ENCODE peak calls at places on chromosomes 12 and 14, in four cellular contexts. One of them, this sample, is unnamed. For H3K4me1, the result is how much of the 10 kb centered on the place peaks cover.

GRCh38 chr12:112261559-112261958 is 120.7 kb downstream of the HECTD4 start:
- DNase-seq in colonic mucosa: no peak
- DNase-seq in cardiac muscle cell: no peak
- DNase-seq in sigmoid colon: no peak
- DNase-seq in this sample: peak

GRCh38 chr12:94704452-94704871 is 54.1 kb upstream of the TMCC3 start:
- DNase-seq in colonic mucosa: no peak
- DNase-seq in cardiac muscle cell: peak
- DNase-seq in sigmoid colon: no peak
- DNase-seq in this sample: no peak

GRCh38 chr14:70707138-70708038 is 65.7 kb downstream of the TTC9 start:
- DNase-seq in colonic mucosa: no peak
- DNase-seq in cardiac muscle cell: peak
- DNase-seq in sigmoid colon: no peak
- DNase-seq in this sample: no peak

GRCh38 chr12:113479578-113480335 is 8.1 kb upstream of the LHX5 start:
- DNase-seq in colonic mucosa: peak
- DNase-seq in cardiac muscle cell: peak
- DNase-seq in sigmoid colon: no peak
- DNase-seq in this sample: no peak

GRCh38 chr12:93089805-93090569 is 160.9 kb upstream of the EEA1 start:
- DNase-seq in colonic mucosa: peak
- DNase-seq in cardiac muscle cell: peak
- DNase-seq in sigmoid colon: no peak
- DNase-seq in this sample: no peak

GRCh38 chr14:92613008-92613658 is 99.6 kb downstream of the RIN3 start:
- DNase-seq in colonic mucosa: peak
- DNase-seq in cardiac muscle cell: peak
- DNase-seq in sigmoid colon: no peak
- DNase-seq in this sample: peak

GRCh38 chr12:16939871-16940306 is 333.9 kb upstream of the LMO3 start:
- DNase-seq in colonic mucosa: peak
- DNase-seq in cardiac muscle cell: peak
- DNase-seq in sigmoid colon: no peak
- DNase-seq in this sample: peak

GRCh38 chr14:71439247-71439646 is 493.0 kb upstream of the RGS6 start:
- DNase-seq in colonic mucosa: no peak
- DNase-seq in cardiac muscle cell: no peak
- DNase-seq in sigmoid colon: no peak
- DNase-seq in this sample: no peak

GRCh38 chr12:104643921-104644669 is 187.3 kb downstream of the CHST11 start:
- DNase-seq in colonic mucosa: no peak
- DNase-seq in cardiac muscle cell: no peak
- DNase-seq in sigmoid colon: no peak
- DNase-seq in this sample: peak

GRCh38 chr12:47907851-47908454 is 3.2 kb upstream of the VDR start:
- DNase-seq in colonic mucosa: no peak
- DNase-seq in cardiac muscle cell: no peak
- DNase-seq in sigmoid colon: peak
- DNase-seq in this sample: no peak

GRCh38 chr14:92603309-92604257 is 90.0 kb downstream of the RIN3 start:
- DNase-seq in colonic mucosa: no peak
- DNase-seq in cardiac muscle cell: peak
- DNase-seq in sigmoid colon: peak
- DNase-seq in this sample: no peak

GRCh38 chr14:99348816-99349609 is 77.0 kb upstream of the BCL11B start:
- DNase-seq in colonic mucosa: no peak
- DNase-seq in cardiac muscle cell: no peak
- DNase-seq in sigmoid colon: peak
- DNase-seq in this sample: no peak

GRCh38 chr12:3138896-3139590 is 61.9 kb downstream of the TSPAN9 start:
- DNase-seq in colonic mucosa: no peak
- DNase-seq in cardiac muscle cell: no peak
- DNase-seq in sigmoid colon: no peak
- DNase-seq in this sample: no peak

GRCh38 chr14:33914676-33915516 is 36.0 kb downstream of the EGLN3 start:
- DNase-seq in colonic mucosa: no peak
- DNase-seq in cardiac muscle cell: peak
- DNase-seq in sigmoid colon: no peak
- DNase-seq in this sample: no peak

GRCh38 chr14:101965796-101966718 is 1.7 kb downstream of the DYNC1H1 start:
- DNase-seq in colonic mucosa: no peak
- DNase-seq in cardiac muscle cell: peak
- DNase-seq in sigmoid colon: no peak
- DNase-seq in this sample: no peak

GRCh38 chr12:96120359-96121100 is 73.6 kb upstream of the ELK3 start:
- DNase-seq in colonic mucosa: peak
- DNase-seq in cardiac muscle cell: peak
- DNase-seq in sigmoid colon: no peak
- DNase-seq in this sample: peak

GRCh38 chr12:47033081-47033480 is 46.3 kb upstream of the PCED1B start:
- DNase-seq in colonic mucosa: no peak
- DNase-seq in cardiac muscle cell: peak
- DNase-seq in sigmoid colon: peak
- DNase-seq in this sample: no peak

GRCh38 chr14:71498151-71498734 is 434.0 kb upstream of the RGS6 start:
- DNase-seq in colonic mucosa: no peak
- DNase-seq in cardiac muscle cell: no peak
- DNase-seq in sigmoid colon: no peak
- DNase-seq in this sample: no peak

GRCh38 chr14:64973826-64974225 is 1.7 kb upstream of the RAB15 start:
- DNase-seq in colonic mucosa: no peak
- DNase-seq in cardiac muscle cell: no peak
- DNase-seq in sigmoid colon: no peak
- DNase-seq in this sample: no peak

GRCh38 chr12:65269603-65270002 is 8.9 kb upstream of the MSRB3 start:
- DNase-seq in colonic mucosa: no peak
- DNase-seq in cardiac muscle cell: peak
- DNase-seq in sigmoid colon: no peak
- DNase-seq in this sample: no peak

GRCh38 chr12:1502441-1502785 is 92.0 kb downstream of the FBXL14 start:
- DNase-seq in colonic mucosa: no peak
- DNase-seq in cardiac muscle cell: peak
- DNase-seq in sigmoid colon: no peak
- DNase-seq in this sample: no peak

GRCh38 chr12:83904175-83904574 is 1008.4 kb downstream of the SLC6A15 start:
- DNase-seq in colonic mucosa: no peak
- DNase-seq in cardiac muscle cell: no peak
- DNase-seq in sigmoid colon: no peak
- DNase-seq in this sample: no peak

GRCh38 chr12:88371416-88372183 is 208.7 kb downstream of the KITLG start:
- DNase-seq in colonic mucosa: peak
- DNase-seq in cardiac muscle cell: peak
- DNase-seq in sigmoid colon: no peak
- DNase-seq in this sample: no peak

GRCh38 chr12:82415402-82415801 is 57.1 kb downstream of the METTL25 start:
- DNase-seq in colonic mucosa: no peak
- DNase-seq in cardiac muscle cell: no peak
- DNase-seq in sigmoid colon: no peak
- DNase-seq in this sample: no peak

GRCh38 chr12:24409868-24410267 is 460.4 kb upstream of the SOX5 start:
- DNase-seq in colonic mucosa: no peak
- DNase-seq in cardiac muscle cell: no peak
- DNase-seq in sigmoid colon: no peak
- DNase-seq in this sample: no peak

GRCh38 chr14:65179918-65180724 is 77.8 kb upstream of the MAX start:
- DNase-seq in colonic mucosa: peak
- DNase-seq in cardiac muscle cell: peak
- DNase-seq in sigmoid colon: peak
- DNase-seq in this sample: no peak

GRCh38 chr12:87812030-87812429 is 217.2 kb downstream of the C12orf50 start:
- DNase-seq in colonic mucosa: no peak
- DNase-seq in cardiac muscle cell: no peak
- DNase-seq in sigmoid colon: no peak
- DNase-seq in this sample: no peak

GRCh38 chr12:82608706-82609105 is 78.0 kb upstream of the TMTC2 start:
- DNase-seq in colonic mucosa: no peak
- DNase-seq in cardiac muscle cell: peak
- DNase-seq in sigmoid colon: no peak
- DNase-seq in this sample: no peak

GRCh38 chr12:77102691-77103090 is 37.3 kb upstream of the E2F7 start:
- DNase-seq in colonic mucosa: no peak
- DNase-seq in cardiac muscle cell: peak
- DNase-seq in sigmoid colon: no peak
- DNase-seq in this sample: no peak

GRCh38 chr12:32466986-32467711 is 67.8 kb downstream of the FGD4 start:
- DNase-seq in colonic mucosa: no peak
- DNase-seq in cardiac muscle cell: no peak
- DNase-seq in sigmoid colon: no peak
- DNase-seq in this sample: no peak

GRCh38 chr12:132214161-132214476 is 69.9 kb downstream of the NOC4L start:
- DNase-seq in colonic mucosa: no peak
- DNase-seq in cardiac muscle cell: no peak
- DNase-seq in sigmoid colon: no peak
- DNase-seq in this sample: no peak
- H3K4me1 ChIP-seq in colonic mucosa: under half
- H3K4me1 ChIP-seq in cardiac muscle cell: under half
- H3K4me1 ChIP-seq in sigmoid colon: under half
- H3K4me1 ChIP-seq in this sample: under half

GRCh38 chr14:50544911-50545310 is 12.5 kb upstream of the MAP4K5 start:
- DNase-seq in colonic mucosa: no peak
- DNase-seq in cardiac muscle cell: no peak
- DNase-seq in sigmoid colon: peak
- DNase-seq in this sample: no peak

GRCh38 chr14:50545618-50546017 is 13.2 kb upstream of the MAP4K5 start:
- DNase-seq in colonic mucosa: no peak
- DNase-seq in cardiac muscle cell: no peak
- DNase-seq in sigmoid colon: no peak
- DNase-seq in this sample: no peak

GRCh38 chr14:50539051-50539450 is 6.7 kb upstream of the MAP4K5 start:
- DNase-seq in colonic mucosa: no peak
- DNase-seq in cardiac muscle cell: no peak
- DNase-seq in sigmoid colon: no peak
- DNase-seq in this sample: no peak

GRCh38 chr14:50541159-50541567 is 8.8 kb upstream of the MAP4K5 start:
- DNase-seq in colonic mucosa: no peak
- DNase-seq in cardiac muscle cell: no peak
- DNase-seq in sigmoid colon: no peak
- DNase-seq in this sample: no peak

GRCh38 chr14:50542941-50543418 is 10.6 kb upstream of the MAP4K5 start:
- DNase-seq in colonic mucosa: peak
- DNase-seq in cardiac muscle cell: peak
- DNase-seq in sigmoid colon: no peak
- DNase-seq in this sample: peak
- TF ChIP-seq CTCF in colonic mucosa: peak
- TF ChIP-seq CTCF in cardiac muscle cell: peak
- TF ChIP-seq CTCF in sigmoid colon: no peak
- TF ChIP-seq CTCF in this sample: peak

DNA sequence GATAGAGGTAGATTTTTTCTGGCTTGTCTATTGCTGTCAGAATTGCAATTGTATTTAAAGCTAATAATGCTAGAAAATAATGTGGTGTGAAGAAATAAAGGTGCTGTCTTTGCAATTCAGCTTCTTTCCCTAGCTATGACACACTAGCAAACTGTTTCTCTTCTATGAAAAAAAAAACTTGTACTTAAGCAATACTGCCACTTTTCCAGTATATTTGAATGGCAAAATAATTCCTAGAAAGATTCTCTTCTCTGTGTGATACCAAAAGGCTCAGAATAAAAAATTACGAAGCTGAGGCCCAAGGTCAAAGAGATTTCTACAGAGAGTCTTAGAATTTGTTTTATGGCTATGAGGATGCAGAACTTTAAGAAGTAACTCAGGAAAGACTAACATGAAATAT is 235.5 kb downstream of the ADAMTS20 start:
- DNase-seq in colonic mucosa: no peak
- DNase-seq in cardiac muscle cell: no peak
- DNase-seq in sigmoid colon: no peak
- DNase-seq in this sample: no peak
- H3K4me1 ChIP-seq in colonic mucosa: under half
- H3K4me1 ChIP-seq in cardiac muscle cell: under half
- H3K4me1 ChIP-seq in sigmoid colon: under half
- H3K4me1 ChIP-seq in this sample: under half

DNA sequence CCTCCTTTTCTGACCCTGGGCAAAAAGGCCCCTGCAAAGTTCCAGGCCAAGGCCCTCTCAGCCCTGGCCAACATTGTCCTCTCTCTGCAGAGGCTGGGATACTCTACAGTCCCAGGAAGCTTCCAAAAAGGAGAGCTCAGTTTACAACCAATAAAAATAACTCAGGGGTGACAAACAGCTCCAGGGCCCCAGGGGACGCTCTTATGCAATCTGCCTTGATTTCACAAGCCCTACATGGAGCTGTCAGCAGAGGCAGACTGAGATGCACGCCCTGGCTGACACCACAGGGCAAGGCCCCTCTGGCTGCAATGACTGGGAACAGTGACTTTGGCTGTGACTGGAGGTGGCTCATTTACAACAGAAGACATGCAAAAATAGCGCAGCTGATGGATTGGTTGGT is 129.0 kb upstream of the MED13L start:
- DNase-seq in colonic mucosa: peak
- DNase-seq in cardiac muscle cell: peak
- DNase-seq in sigmoid colon: peak
- DNase-seq in this sample: peak
- TF ChIP-seq CTCF in colonic mucosa: no peak
- TF ChIP-seq CTCF in cardiac muscle cell: no peak
- TF ChIP-seq CTCF in sigmoid colon: no peak
- TF ChIP-seq CTCF in this sample: peak

DNA sequence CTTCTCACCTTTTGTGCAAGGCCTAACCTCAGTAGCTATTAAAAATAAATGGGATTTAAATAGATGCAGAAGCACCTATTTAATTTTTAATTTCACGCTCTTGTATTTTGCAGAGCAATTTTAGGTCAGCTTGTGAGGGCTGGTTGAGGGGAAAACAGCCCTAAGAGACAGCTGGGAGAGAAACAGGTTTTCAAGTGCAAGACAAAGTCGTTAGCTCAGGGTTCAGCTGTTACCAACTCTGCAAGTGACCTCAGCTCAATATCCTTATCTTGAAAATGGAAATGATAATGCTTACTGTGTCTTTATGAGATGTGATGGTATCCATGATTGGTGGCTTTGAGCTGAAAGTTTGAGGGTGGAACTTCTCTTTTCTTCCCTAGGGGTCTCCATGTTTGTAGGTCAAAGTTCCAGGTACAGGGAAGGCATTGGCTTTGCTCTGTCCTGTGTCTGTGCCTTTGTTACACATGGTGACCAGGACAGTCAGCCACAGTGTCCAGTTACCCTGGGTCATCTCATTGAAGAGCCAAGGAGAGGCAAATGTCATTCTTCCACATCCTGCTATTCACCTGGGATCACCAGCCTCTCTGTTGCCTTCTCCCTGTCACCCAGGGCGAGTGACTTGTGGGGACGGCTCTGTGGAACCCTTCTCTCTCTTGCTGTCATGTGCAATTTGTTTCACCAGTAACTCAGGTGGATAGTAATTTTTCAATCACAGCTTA is 100.3 kb downstream of the SAMD4A start:
- DNase-seq in colonic mucosa: no peak
- DNase-seq in cardiac muscle cell: no peak
- DNase-seq in sigmoid colon: no peak
- DNase-seq in this sample: no peak
- H3K4me1 ChIP-seq in colonic mucosa: under half
- H3K4me1 ChIP-seq in cardiac muscle cell: half or more
- H3K4me1 ChIP-seq in sigmoid colon: half or more
- H3K4me1 ChIP-seq in this sample: under half